ENCODE peak calls at places on chromosomes 3 and 15, in six cellular contexts. W, B, X, V, S and K are unnamed samples.

GRCh38 chr3:14362890-14363289 is 39.5 kb upstream of the SLC6A6 start:
- DNase-seq in W (no peak), B (no peak), X (no peak), V (no peak), S (no peak), K (no peak)

GRCh38 chr15:69578792-69579587 is 126.4 kb downstream of the RPLP1 start:
- DNase-seq in W (peak; percentile 97), B (peak; percentile 87), X (no peak), V (no peak), S (no peak), K (no peak)

GRCh38 chr3:73036694-73037368 is 24.6 kb upstream of the EBLN2 start:
- DNase-seq in W (peak; percentile 29), B (no peak), X (no peak), V (no peak), S (no peak), K (no peak)

GRCh38 chr3:89847955-89848354 is 740.5 kb downstream of the EPHA3 start:
- DNase-seq in W (peak; percentile 46), B (no peak), X (no peak), V (no peak), S (no peak), K (no peak)

GRCh38 chr15:92745845-92746271 is 90.3 kb upstream of the FAM174B start:
- DNase-seq in W (no peak), B (no peak), X (no peak), V (no peak), S (peak; percentile 27), K (no peak)

GRCh38 chr3:51378075-51378474 is 7.0 kb upstream of the MANF start:
- DNase-seq in W (no peak), B (peak; percentile 3), X (no peak), V (no peak), S (no peak), K (no peak)

GRCh38 chr3:100073555-100074307 is 40.6 kb downstream of the FILIP1L start:
- DNase-seq in W (no peak), B (no peak), X (no peak), V (peak; percentile 35), S (no peak), K (no peak)

GRCh38 chr15:90955911-90956310 is 1.2 kb downstream of the RCCD1 start:
- DNase-seq in W (peak; percentile 51), B (no peak), X (peak; percentile 35), V (no peak), S (peak; percentile 54), K (no peak)

GRCh38 chr15:63344737-63345390 is 36.8 kb downstream of the CA12 start:
- DNase-seq in W (no peak), B (no peak), X (no peak), V (no peak), S (no peak), K (no peak)

GRCh38 chr15:71049706-71050422 is 65.4 kb upstream of the THSD4 start:
- DNase-seq in W (peak; percentile 71), B (no peak), X (no peak), V (no peak), S (no peak), K (no peak)